ENCODE peak calls at places on chromosomes 2 and 18, in four cellular contexts. O, R, X and D are unnamed samples.

GRCh38 chr2:168174761-168175160 is 72.6 kb downstream of the STK39 start:
- DNase-seq in X (no peak), O (no peak), R (no peak), D (no peak)

GRCh38 chr18:43314931-43315330 is 37.6 kb upstream of the SYT4 start:
- DNase-seq in X (no peak), R (no peak), O (no peak), D (no peak)

GRCh38 chr18:65659912-65660311 is 90.9 kb upstream of the CDH7 start:
- DNase-seq in O (no peak), X (no peak), R (no peak), D (no peak)

GRCh38 chr18:14922965-14923565 is 175.1 kb downstream of the ANKRD30B start:
- DNase-seq in X (no peak), R (no peak), O (no peak), D (no peak)

GRCh38 chr2:222470802-222471468 is 46.6 kb downstream of the SGPP2 start:
- DNase-seq in O (no peak), R (no peak), X (no peak), D (no peak)

GRCh38 chr2:240932001-240932723 is 26.0 kb downstream of the CROCC2 start:
- DNase-seq in X (no peak), O (no peak), R (no peak), D (peak)

GRCh38 chr2:207711750-207712487 is 479 bp downstream of the CCNYL1 start:
- DNase-seq in X (no peak), R (no peak), O (peak), D (peak)

GRCh38 chr2:287471-287885 is 413 bp downstream of the ALKAL2 start:
- DNase-seq in R (no peak), O (no peak), X (no peak), D (peak)

GRCh38 chr2:239459581-239459980 is 58.8 kb upstream of the HDAC4 start:
- DNase-seq in O (no peak), X (no peak), R (no peak), D (no peak)

GRCh38 chr18:47263197-47263827 is 11.9 kb upstream of the SKOR2 start:
- DNase-seq in O (peak), X (no peak), R (no peak), D (peak)

GRCh38 chr2:11716689-11717321 is 29.6 kb upstream of the LPIN1 start:
- DNase-seq in O (no peak), R (peak), X (no peak), D (no peak)

GRCh38 chr2:49619804-49620203 is 465.5 kb upstream of the FSHR start:
- DNase-seq in R (peak), O (no peak), X (no peak), D (peak)

GRCh38 chr18:48820483-48821250 is 130.1 kb downstream of the SMAD7 start:
- DNase-seq in O (no peak), X (peak), R (no peak), D (peak)

GRCh38 chr18:55663891-55664290 is 75.9 kb upstream of the TCF4 start:
- DNase-seq in O (peak), R (no peak), X (no peak), D (no peak)

GRCh38 chr2:9266711-9267110 is 60.1 kb downstream of the ASAP2 start:
- DNase-seq in O (no peak), X (no peak), R (no peak), D (no peak)

GRCh38 chr2:57549642-57550102 is 496.9 kb upstream of the VRK2 start:
- DNase-seq in O (no peak), R (no peak), X (peak), D (no peak)

GRCh38 chr2:74472945-74473258 is 422 bp upstream of the MRPL53 start:
- DNase-seq in R (no peak), X (no peak), O (no peak), D (no peak)

GRCh38 chr2:75954761-75955160 is 244.0 kb upstream of the GCFC2 start:
- DNase-seq in O (no peak), R (no peak), X (no peak), D (no peak)

GRCh38 chr2:58042486-58042970 is 4.1 kb upstream of the VRK2 start:
- DNase-seq in R (peak), O (peak), X (no peak), D (no peak)

GRCh38 chr18:23981369-23981768 is 33.2 kb upstream of the TTC39C start:
- DNase-seq in R (no peak), O (no peak), X (peak), D (no peak)
- TF ChIP-seq CREM in R (no peak), O (no peak), X (peak), D (no peak)

GRCh38 chr18:34817636-34818035 is 107.5 kb downstream of the DTNA start:
- DNase-seq in O (no peak), X (no peak), R (no peak), D (no peak)
- TF ChIP-seq ESRRA in O (no peak), X (no peak), R (no peak), D (no peak)

GRCh38 chr2:86027196-86027912 is 78.3 kb downstream of the POLR1A start:
- DNase-seq in R (no peak), O (no peak), X (no peak), D (no peak)
- TF ChIP-seq CREM in R (no peak), O (no peak), X (no peak), D (no peak)

DNA sequence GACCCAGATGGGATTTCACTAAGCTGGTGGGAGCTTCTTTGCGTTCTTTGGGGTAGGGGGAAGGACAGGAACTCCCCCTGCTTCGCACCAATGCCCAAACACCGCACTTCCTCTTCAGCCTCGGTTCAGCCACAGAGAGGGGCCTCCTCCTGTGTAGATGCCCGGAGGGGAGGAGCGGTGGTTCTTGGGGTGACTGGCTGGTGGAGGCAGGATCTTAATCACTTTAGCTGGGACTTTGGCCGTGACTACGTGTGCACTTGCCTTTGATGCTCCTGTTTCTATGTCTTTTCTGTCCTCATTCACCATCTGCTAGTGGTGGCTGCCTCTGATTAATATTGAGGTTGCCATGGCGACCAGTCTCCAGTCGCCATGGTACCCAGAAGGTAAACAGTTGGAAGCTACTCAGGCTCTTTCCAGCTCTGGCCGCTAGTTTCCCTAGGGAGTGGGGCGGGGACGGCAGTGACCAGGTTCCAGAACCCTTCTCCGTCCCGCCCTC is 1.9 kb downstream of the CNGA3 start:
- DNase-seq in R (no peak), X (no peak), O (no peak), D (peak)
- TF ChIP-seq ESRRA in R (no peak), X (no peak), O (no peak), D (no peak)

DNA sequence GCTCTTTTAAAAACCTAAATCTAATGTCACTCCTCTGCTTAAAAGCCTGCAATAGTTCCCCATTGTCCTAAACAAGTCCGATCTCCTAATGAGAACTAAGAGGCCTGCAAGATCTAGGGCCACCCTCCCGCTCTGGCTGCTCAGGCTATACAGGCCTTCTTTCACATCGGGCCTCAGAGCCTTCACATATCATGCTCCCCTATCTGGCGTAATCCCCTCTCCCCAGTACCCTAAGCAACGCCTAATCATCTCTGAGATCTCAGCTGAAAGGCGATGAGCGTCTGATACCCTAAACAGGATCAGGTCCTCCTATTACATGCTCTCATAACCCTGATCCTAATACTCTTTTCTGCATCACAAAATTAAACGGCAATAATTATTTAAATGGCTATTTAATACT is 1.8 kb downstream of the MAP4K3 start:
- DNase-seq in R (no peak), X (no peak), O (peak), D (no peak)
- TF ChIP-seq CREM in R (no peak), X (no peak), O (no peak), D (no peak)

GRCh38 chr2:159133795-159134194 is 152.7 kb downstream of the WDSUB1 start:
- DNase-seq in X (no peak), R (no peak), O (no peak), D (no peak)
- TF ChIP-seq ESRRA in X (no peak), R (no peak), O (no peak), D (no peak)